ENCODE peak calls at places on chromosomes 2 and 18, in five cellular contexts. One of them, this sample, is unnamed.

GRCh38 chr2:229445501-229446294 is 174.6 kb upstream of the PID1 start:
- DNase-seq in left cardiac atrium: peak
- DNase-seq in NCI-H446: no peak
- DNase-seq in RPMI7951: peak
- DNase-seq in NCI-H1694: no peak
- DNase-seq in this sample: no peak

GRCh38 chr2:200379481-200380120 is 73.1 kb downstream of the SPATS2L start:
- DNase-seq in NCI-H1694: no peak
- DNase-seq in NCI-H446: no peak
- DNase-seq in RPMI7951: no peak
- DNase-seq in left cardiac atrium: no peak
- DNase-seq in this sample: no peak

GRCh38 chr18:59821983-59822382 is 77.8 kb upstream of the PMAIP1 start:
- DNase-seq in NCI-H1694: no peak
- DNase-seq in left cardiac atrium: no peak
- DNase-seq in NCI-H446: no peak
- DNase-seq in RPMI7951: peak
- DNase-seq in this sample: no peak

GRCh38 chr2:105502625-105503334 is 103.9 kb upstream of the FHL2 start:
- DNase-seq in RPMI7951: peak
- DNase-seq in left cardiac atrium: no peak
- DNase-seq in NCI-H1694: no peak
- DNase-seq in NCI-H446: no peak
- DNase-seq in this sample: no peak

GRCh38 chr2:12070153-12070552 is 323.7 kb downstream of the LPIN1 start:
- DNase-seq in NCI-H446: no peak
- DNase-seq in RPMI7951: no peak
- DNase-seq in left cardiac atrium: no peak
- DNase-seq in NCI-H1694: no peak
- DNase-seq in this sample: no peak

GRCh38 chr18:74995404-74995737 is 213.6 kb downstream of the PTGR3 start:
- DNase-seq in NCI-H1694: no peak
- DNase-seq in left cardiac atrium: no peak
- DNase-seq in RPMI7951: no peak
- DNase-seq in NCI-H446: no peak
- DNase-seq in this sample: no peak

GRCh38 chr2:231056453-231057416 is at the start of gene PSMD1:
- DNase-seq in left cardiac atrium: peak
- DNase-seq in NCI-H446: peak
- DNase-seq in NCI-H1694: peak
- DNase-seq in RPMI7951: peak
- DNase-seq in this sample: peak

GRCh38 chr2:47354817-47355653 is 47.9 kb upstream of the MSH2 start:
- DNase-seq in NCI-H446: no peak
- DNase-seq in RPMI7951: no peak
- DNase-seq in left cardiac atrium: no peak
- DNase-seq in NCI-H1694: no peak
- DNase-seq in this sample: no peak

GRCh38 chr2:62036229-62036628 is 130.8 kb downstream of the COMMD1 start:
- DNase-seq in NCI-H446: no peak
- DNase-seq in RPMI7951: no peak
- DNase-seq in left cardiac atrium: no peak
- DNase-seq in NCI-H1694: no peak
- DNase-seq in this sample: no peak

GRCh38 chr18:28855524-28855923 is 678.6 kb upstream of the CDH2 start:
- DNase-seq in RPMI7951: no peak
- DNase-seq in left cardiac atrium: no peak
- DNase-seq in NCI-H446: no peak
- DNase-seq in NCI-H1694: no peak
- DNase-seq in this sample: no peak

GRCh38 chr2:218429951-218430692 is 11.2 kb downstream of the VIL1 start:
- DNase-seq in left cardiac atrium: no peak
- DNase-seq in NCI-H446: no peak
- DNase-seq in NCI-H1694: no peak
- DNase-seq in RPMI7951: no peak
- DNase-seq in this sample: no peak

GRCh38 chr2:136238214-136238551 is 120.2 kb upstream of the CXCR4 start:
- DNase-seq in NCI-H1694: no peak
- DNase-seq in NCI-H446: no peak
- DNase-seq in left cardiac atrium: no peak
- DNase-seq in RPMI7951: peak
- DNase-seq in this sample: no peak

GRCh38 chr2:241803387-241804325 is 5.3 kb upstream of the NEU4 start:
- DNase-seq in RPMI7951: peak
- DNase-seq in NCI-H446: no peak
- DNase-seq in left cardiac atrium: peak
- DNase-seq in NCI-H1694: no peak
- DNase-seq in this sample: no peak

GRCh38 chr2:195863564-195863963 is 205.1 kb downstream of the DNAH7 start:
- DNase-seq in RPMI7951: no peak
- DNase-seq in NCI-H446: no peak
- DNase-seq in left cardiac atrium: no peak
- DNase-seq in NCI-H1694: no peak
- DNase-seq in this sample: no peak

GRCh38 chr2:196590286-196590685 is 49.2 kb upstream of the CCDC150 start:
- DNase-seq in NCI-H446: peak
- DNase-seq in left cardiac atrium: no peak
- DNase-seq in RPMI7951: peak
- DNase-seq in NCI-H1694: no peak
- DNase-seq in this sample: no peak

GRCh38 chr2:201118957-201119848 is 3.2 kb downstream of the CFLAR start:
- DNase-seq in NCI-H1694: peak
- DNase-seq in NCI-H446: peak
- DNase-seq in left cardiac atrium: no peak
- DNase-seq in RPMI7951: peak
- DNase-seq in this sample: peak

GRCh38 chr2:201233192-201234166 is 26.9 kb upstream of the CASP8 start:
- DNase-seq in NCI-H1694: no peak
- DNase-seq in left cardiac atrium: peak
- DNase-seq in NCI-H446: no peak
- DNase-seq in RPMI7951: peak
- DNase-seq in this sample: peak

This sample was measured in stimulated activated effector memory CD8-positive, alpha-beta T cell treated with anti-CD3 and anti-CD28 coated beads, Interleukin-12 subunit alpha, Interleukin-12 subunit beta, amount 100 ng/mL, for 72 hours.